ENCODE peak calls at places on chromosomes 1 and 21, in six cellular contexts. M, N, A, P, V and F are unnamed samples.

GRCh38 chr1:93701619-93702018 is 20.0 kb upstream of the BCAR3 start:
- DNase-seq in P (no peak), A (no peak), V (peak; percentile 50), M (peak; percentile 99), N (peak; percentile 37), F (no peak)

GRCh38 chr1:223443397-223443796 is 50.2 kb downstream of the CCDC185 start:
- DNase-seq in N (no peak), V (no peak), A (no peak), M (no peak), P (no peak), F (no peak)

GRCh38 chr21:38500073-38500472 is 1.8 kb upstream of the ERG start:
- DNase-seq in N (no peak), P (no peak), M (no peak), V (no peak), A (no peak), F (no peak)

GRCh38 chr1:154845879-154846278 is 24.2 kb downstream of the KCNN3 start:
- DNase-seq in M (no peak), N (no peak), V (no peak), P (no peak), A (no peak), F (no peak)

GRCh38 chr1:46394108-46394871 is at the start of gene FAAH:
- DNase-seq in A (no peak), M (no peak), P (peak; percentile 94), V (peak; percentile 80), N (peak; percentile 65), F (peak; percentile 52)

GRCh38 chr1:17441265-17441992 is 2.0 kb upstream of the RCC2 start:
- DNase-seq in M (peak; percentile 64), P (no peak), N (no peak), V (no peak), A (peak; percentile 43), F (peak; percentile 84)

GRCh38 chr1:2097386-2098300 is 47.4 kb downstream of the PRKCZ start:
- DNase-seq in N (no peak), A (no peak), V (no peak), M (no peak), P (no peak), F (no peak)

GRCh38 chr1:198538579-198539364 is 1.7 kb downstream of the ATP6V1G3 start:
- DNase-seq in V (no peak), M (no peak), P (no peak), A (no peak), N (no peak), F (no peak)

GRCh38 chr1:206575165-206575893 is 36.9 kb downstream of the EIF2D start:
- DNase-seq in A (peak; percentile 94), N (peak; percentile 76), M (peak; percentile 87), P (no peak), V (peak; percentile 43), F (peak; percentile 73)

GRCh38 chr21:32186843-32187242 is 92.0 kb downstream of the MIS18A start:
- DNase-seq in M (no peak), P (no peak), N (no peak), V (no peak), A (no peak), F (no peak)

GRCh38 chr1:6183520-6183989 is 3.4 kb upstream of the CHD5 start:
- DNase-seq in P (no peak), N (no peak), A (peak; percentile 32), M (peak; percentile 20), V (no peak), F (no peak)

GRCh38 chr1:199862047-199862446 is 165.5 kb upstream of the NR5A2 start:
- DNase-seq in A (no peak), P (no peak), N (no peak), V (no peak), M (no peak), F (no peak)

GRCh38 chr1:202144510-202145324 is at the start of gene ARL8A:
- DNase-seq in V (peak; percentile 73), M (peak; percentile 10), P (peak; percentile 83), N (no peak), A (peak; percentile 68), F (peak; percentile 74)

GRCh38 chr1:9559673-9560072 is 20.4 kb downstream of the SLC25A33 start:
- DNase-seq in N (no peak), P (no peak), A (no peak), M (no peak), V (no peak), F (no peak)

GRCh38 chr1:211515090-211516023 is 23.4 kb upstream of the RD3 start:
- DNase-seq in M (peak; percentile 38), P (peak; percentile 91), N (peak; percentile 77), V (peak; percentile 93), A (peak; percentile 99), F (peak; percentile 94)

GRCh38 chr1:33393524-33393923 is 37.4 kb downstream of the PHC2 start:
- DNase-seq in A (no peak), N (no peak), P (no peak), V (no peak), M (no peak), F (no peak)

GRCh38 chr1:183869230-183869629 is 64.3 kb downstream of the RGL1 start:
- DNase-seq in P (no peak), N (no peak), V (no peak), A (no peak), M (no peak), F (no peak)

GRCh38 chr1:160116277-160117147 is 953 bp downstream of the ATP1A2 start:
- DNase-seq in V (no peak), A (no peak), M (peak; percentile 44), P (no peak), N (peak; percentile 68), F (no peak)

GRCh38 chr1:160629286-160630210 is 17.3 kb downstream of the SLAMF1 start:
- DNase-seq in P (no peak), A (no peak), M (no peak), V (peak; percentile 41), N (peak; percentile 55), F (no peak)

GRCh38 chr1:53061123-53061858 is 722 bp upstream of the PODN start:
- DNase-seq in N (no peak), V (no peak), P (peak; percentile 60), M (no peak), A (no peak), F (no peak)

GRCh38 chr1:221987860-221988520 is 246.1 kb upstream of the DUSP10 start:
- DNase-seq in V (no peak), M (peak; percentile 96), P (no peak), A (peak; percentile 19), N (no peak), F (peak; percentile 46)

GRCh38 chr1:10459185-10459584 is 9.4 kb downstream of the CORT start:
- DNase-seq in N (peak; percentile 34), P (no peak), A (peak; percentile 92), M (peak; percentile 80), V (no peak), F (peak; percentile 91)

GRCh38 chr1:201925961-201926585 is 20.3 kb downstream of the LMOD1 start:
- DNase-seq in P (no peak), A (no peak), V (no peak), M (peak; percentile 48), N (no peak), F (no peak)

GRCh38 chr1:210125143-210125542 is 107.5 kb upstream of the SERTAD4 start:
- DNase-seq in N (no peak), M (no peak), V (no peak), P (no peak), A (no peak), F (no peak)

GRCh38 chr21:25999935-26000582 is 170.5 kb downstream of the APP start:
- DNase-seq in V (no peak), M (no peak), P (no peak), N (no peak), A (no peak), F (no peak)

GRCh38 chr21:35007348-35007747 is 41.8 kb downstream of the RUNX1 start:
- DNase-seq in P (no peak), N (no peak), V (no peak), M (no peak), A (no peak), F (no peak)

GRCh38 chr1:20472860-20473711 is 12.9 kb downstream of the CAMK2N1 start:
- DNase-seq in V (peak; percentile 50), M (peak; percentile 49), P (peak; percentile 89), A (peak; percentile 14), N (peak; percentile 89), F (peak; percentile 51)

GRCh38 chr1:86324423-86324822 is 71.7 kb downstream of the ODF2L start:
- DNase-seq in A (no peak), N (no peak), V (no peak), P (no peak), M (no peak), F (no peak)
- TF ChIP-seq POLR2A in A (no peak), N (no peak), V (no peak), P (no peak), M (no peak), F (no peak)

GRCh38 chr1:66834926-66835325 is 33.9 kb upstream of the INSL5 start:
- DNase-seq in M (no peak), P (no peak), V (no peak), N (no peak), A (no peak), F (no peak)
- TF ChIP-seq POLR2A in M (no peak), P (no peak), V (no peak), N (no peak), A (no peak), F (no peak)

DNA sequence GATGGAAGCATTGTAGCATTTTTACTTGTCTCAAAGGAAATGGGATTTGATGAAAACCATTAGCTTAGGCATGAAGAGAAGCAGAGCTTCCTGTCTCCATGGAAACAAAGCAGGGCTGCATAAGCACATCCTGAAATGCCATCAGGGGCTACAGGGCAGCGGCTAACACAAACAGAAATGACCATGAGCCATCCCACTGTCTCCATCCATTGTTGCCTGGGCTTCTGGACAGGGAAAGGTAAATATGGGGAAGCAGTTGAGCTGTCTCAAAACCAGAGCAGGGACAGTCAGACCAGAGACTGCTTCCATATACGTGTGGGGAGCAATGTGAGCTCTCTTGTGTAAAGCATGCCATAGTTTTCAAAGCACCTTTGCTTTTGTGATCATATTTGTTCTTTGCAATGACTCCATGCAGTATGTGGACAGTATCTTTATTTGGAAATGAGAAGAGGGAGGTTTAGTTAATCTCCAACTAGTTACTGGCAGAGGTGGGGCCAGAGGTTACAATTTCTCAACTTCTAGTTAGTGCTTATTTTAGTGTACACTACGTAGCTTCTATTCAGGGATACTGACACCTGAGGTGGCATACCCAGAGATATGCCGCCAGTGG is 176.1 kb downstream of the CACNA1E start:
- DNase-seq in V (no peak), P (no peak), A (no peak), M (no peak), N (no peak), F (no peak)
- TF ChIP-seq POLR2A in V (no peak), P (no peak), A (no peak), M (no peak), N (no peak), F (no peak)

DNA sequence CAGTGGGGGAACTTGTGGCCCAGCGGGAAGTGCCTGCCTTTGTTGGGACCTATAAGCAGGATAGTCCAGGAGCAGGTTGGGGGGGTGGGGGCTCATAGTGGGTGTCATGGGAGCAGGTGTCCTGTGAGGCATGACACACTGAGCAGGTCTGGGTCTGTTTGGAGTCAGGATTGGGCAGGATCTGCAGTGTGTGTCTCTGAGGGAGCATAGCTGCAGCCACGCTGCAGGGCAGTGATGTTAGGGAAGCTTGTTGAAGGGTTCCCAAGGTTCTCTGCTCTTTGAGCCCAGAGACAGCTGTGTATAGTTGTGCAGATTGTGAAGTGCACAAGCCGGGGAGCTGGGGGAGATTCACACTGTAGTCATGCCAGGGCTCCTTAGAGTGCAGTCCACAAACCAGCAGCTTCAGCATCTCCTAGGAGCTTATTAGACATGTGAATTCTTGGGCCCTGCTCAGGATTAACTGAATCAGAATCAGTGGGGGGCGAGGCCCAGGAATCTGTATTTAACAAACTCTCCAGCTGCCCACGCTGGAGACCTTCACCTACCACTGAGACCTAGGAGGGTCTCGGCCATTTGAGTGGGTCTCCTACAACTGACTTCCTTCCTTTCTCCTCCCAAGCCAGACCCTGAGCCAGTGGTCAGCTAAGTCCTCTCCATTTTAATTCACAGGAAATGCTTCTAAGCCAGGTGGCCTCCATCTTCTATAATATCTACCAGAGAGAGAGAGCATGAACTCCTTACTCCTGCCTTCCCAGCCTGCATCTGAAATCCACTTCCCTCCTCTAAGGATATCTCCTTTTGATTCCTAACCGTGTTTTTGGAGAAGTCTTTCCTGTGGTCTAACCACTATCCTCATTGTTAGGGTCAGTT is 11.1 kb downstream of the INSRR start:
- DNase-seq in P (no peak), A (no peak), N (no peak), M (no peak), V (no peak), F (no peak)
- TF ChIP-seq POLR2A in P (no peak), A (no peak), N (no peak), M (no peak), V (no peak), F (no peak)